ENCODE peak calls at places on chromosomes 3 and 15, in eight cellular contexts. V is fibroblast of the aortic adventitia, S is T-cell, J is Right ventricle myocardium superior, R is GDM1, W is GF-D8, Z is iris pigment epithelial cell, E is cardiac fibroblast. Y is an unnamed sample.

GRCh38 chr15:99445272-99445850 is 120.4 kb upstream of the MEF2A start:
- DNase-seq in R (no peak), E (no peak), J (no peak), V (no peak), Z (no peak), W (no peak), S (no peak), Y (no peak)

GRCh38 chr15:55527150-55527549 is 19.1 kb upstream of the DNAAF4 start:
- DNase-seq in V (no peak), W (no peak), S (no peak), R (no peak), E (no peak), Z (no peak), J (no peak), Y (no peak)

GRCh38 chr15:71806452-71806931 is 3.9 kb upstream of the NR2E3 start:
- DNase-seq in Z (peak), R (no peak), J (no peak), W (no peak), S (no peak), V (peak), E (peak), Y (no peak)

GRCh38 chr15:73127302-73127936 is 75.2 kb downstream of the NEO1 start:
- DNase-seq in J (no peak), Z (peak), R (no peak), V (peak), S (no peak), W (no peak), E (peak), Y (no peak)

GRCh38 chr15:76293361-76293760 is 17.9 kb downstream of the ETFA start:
- DNase-seq in V (peak), Z (peak), E (peak), R (no peak), W (no peak), J (no peak), S (no peak), Y (no peak)

GRCh38 chr15:39291690-39292089 is 289.2 kb upstream of the THBS1 start:
- DNase-seq in S (no peak), V (no peak), R (no peak), E (no peak), Z (no peak), J (no peak), W (no peak), Y (no peak)

GRCh38 chr3:84683493-84683892 is 275.3 kb upstream of the CADM2 start:
- DNase-seq in E (no peak), Z (no peak), S (no peak), R (no peak), V (no peak), W (no peak), J (no peak), Y (no peak)

GRCh38 chr15:74182131-74182530 is 8.6 kb downstream of the ISLR start:
- DNase-seq in J (peak), E (no peak), Z (no peak), W (no peak), R (no peak), S (no peak), V (no peak), Y (no peak)

GRCh38 chr15:37888356-37888755 is 46.1 kb upstream of the TMCO5A start:
- DNase-seq in J (no peak), E (no peak), Z (no peak), S (no peak), W (no peak), R (no peak), V (no peak), Y (no peak)

GRCh38 chr15:72227192-72227586 is 3.8 kb downstream of the PKM start:
- DNase-seq in J (no peak), S (no peak), W (no peak), V (peak), E (peak), Z (peak), R (no peak), Y (no peak)

Y was measured in iPS DF 6.9.